ENCODE peak calls at places on chromosomes 6 and 20, in ten cellular contexts. U is GM12865; O is CD8-positive, alpha-beta memory T cell; W is fibroblast of pulmonary artery; L is NB4; A is NCI-H1092 treated with DMSO at 0.1 percent for 48 hours; N is tibial artery; R is choroid plexus epithelial cell; H is effector memory CD8-positive, alpha-beta T cell; E is tibial nerve. P is an unnamed sample.

GRCh38 chr6:29847871-29848630 is 20.4 kb downstream of the HLA-G start:
- DNase-seq in U (peak), O (peak), W (peak), L (peak), A (peak), N (peak), R (peak), H (peak), E (peak), P (peak)

GRCh38 chr20:18739785-18740184 is 73.8 kb upstream of the SCP2D1 start:
- DNase-seq in U (no peak), O (no peak), W (peak), L (no peak), A (no peak), N (no peak), R (peak), H (no peak), E (peak), P (peak)

GRCh38 chr6:82589509-82590206 is 226.0 kb downstream of the TPBG start:
- DNase-seq in U (peak), O (no peak), W (peak), L (peak), A (peak), N (no peak), R (peak), H (no peak), E (no peak), P (no peak)

GRCh38 chr20:63273635-63274380 is 1.2 kb downstream of the ARFGAP1 start:
- DNase-seq in U (no peak), O (no peak), W (peak), L (peak), A (no peak), N (no peak), R (peak), H (no peak), E (no peak), P (no peak)

GRCh38 chr6:11030904-11031303 is 13.2 kb downstream of the ELOVL2 start:
- DNase-seq in U (no peak), O (no peak), W (no peak), L (no peak), A (no peak), N (no peak), R (no peak), H (no peak), E (no peak), P (no peak)

GRCh38 chr20:57529810-57530209 is 4.9 kb upstream of the CTCFL start:
- DNase-seq in U (no peak), O (no peak), W (no peak), L (no peak), A (no peak), N (no peak), R (no peak), H (no peak), E (no peak), P (no peak)

GRCh38 chr20:23606652-23607049 is 934 bp upstream of the CST9 start:
- DNase-seq in U (peak), O (peak), W (peak), L (peak), A (peak), N (peak), R (peak), H (peak), E (peak), P (peak)

GRCh38 chr6:3569817-3570216 is 113.0 kb upstream of the SLC22A23 start:
- DNase-seq in U (no peak), O (no peak), W (no peak), L (no peak), A (no peak), N (no peak), R (no peak), H (no peak), E (no peak), P (no peak)

GRCh38 chr6:41653642-41654432 is 15.6 kb downstream of the MDFI start:
- DNase-seq in U (no peak), O (no peak), W (no peak), L (no peak), A (no peak), N (no peak), R (no peak), H (no peak), E (no peak), P (no peak)

GRCh38 chr20:61896058-61896961 is 169.4 kb downstream of the TAF4 start:
- DNase-seq in U (peak), O (no peak), W (peak), L (peak), A (peak), N (no peak), R (peak), H (peak), E (peak), P (no peak)